ENCODE peak calls at places on chromosomes 1 and 21, in ten cellular contexts. O, U, X, Y, F, K, H, T, Q and E are unnamed samples.

GRCh38 chr1:234727018-234727757 is 117.2 kb upstream of the IRF2BP2 start:
- DNase-seq in T (no peak), U (no peak), X (no peak), O (no peak), Y (no peak), Q (no peak), F (no peak), H (no peak), K (no peak), E (no peak)

GRCh38 chr1:226438007-226438406 is 30.1 kb upstream of the PARP1 start:
- DNase-seq in O (no peak), T (no peak), U (no peak), H (peak), F (no peak), Y (no peak), Q (peak), X (no peak), K (no peak), E (no peak)

GRCh38 chr1:24828183-24828886 is 83.1 kb downstream of the CLIC4 start:
- DNase-seq in U (no peak), Q (no peak), T (no peak), Y (no peak), O (peak), K (no peak), F (no peak), X (no peak), H (no peak), E (no peak)

GRCh38 chr1:214233856-214234634 is 46.9 kb upstream of the SMYD2 start:
- DNase-seq in H (no peak), U (no peak), X (no peak), Y (no peak), K (no peak), F (no peak), Q (no peak), O (no peak), T (no peak), E (no peak)

GRCh38 chr1:238624786-238625185 is 734.1 kb upstream of the ZP4 start:
- DNase-seq in Y (no peak), K (no peak), O (no peak), F (no peak), U (no peak), T (no peak), X (no peak), Q (peak), H (no peak), E (no peak)

GRCh38 chr1:65799601-65800000 is 6.9 kb downstream of the PDE4B start:
- DNase-seq in T (no peak), O (no peak), Y (no peak), H (no peak), K (no peak), X (no peak), F (no peak), U (no peak), Q (no peak), E (no peak)

GRCh38 chr1:44030606-44031050 is 634 bp downstream of the SLC6A9 start:
- DNase-seq in T (peak), Y (peak), X (peak), U (peak), F (no peak), H (peak), O (peak), Q (peak), K (no peak), E (peak)

GRCh38 chr1:47511825-47512224 is 74.0 kb downstream of the FOXD2 start:
- DNase-seq in Q (no peak), T (no peak), Y (no peak), K (no peak), H (no peak), U (no peak), X (no peak), F (no peak), O (no peak), E (no peak)

GRCh38 chr1:213154056-213154677 is 103.1 kb downstream of the RPS6KC1 start:
- DNase-seq in H (no peak), T (no peak), K (no peak), U (no peak), X (no peak), Q (no peak), Y (no peak), O (no peak), F (no peak), E (no peak)

GRCh38 chr21:14382486-14382834 is 486 bp downstream of the HSPA13 start:
- DNase-seq in Y (no peak), O (no peak), H (peak), K (no peak), F (no peak), Q (no peak), T (no peak), U (no peak), X (no peak), E (no peak)